ENCODE peak calls at places on chromosomes 11 and 22, in four cellular contexts. One of them, this sample, is unnamed.

GRCh38 chr11:109972181-109972715 is 120.9 kb upstream of the ZC3H12C start:
- DNase-seq in AML-193: no peak
- DNase-seq in naive thymus-derived CD8-positive, alpha-beta T cell: no peak
- DNase-seq in kidney epithelial cell: no peak
- DNase-seq in this sample: no peak

GRCh38 chr11:71454470-71455113 is 1.6 kb downstream of the NADSYN1 start:
- DNase-seq in kidney epithelial cell: no peak
- DNase-seq in AML-193: no peak
- DNase-seq in naive thymus-derived CD8-positive, alpha-beta T cell: peak; percentile 40
- DNase-seq in this sample: no peak

GRCh38 chr11:102615077-102615893 is 9.8 kb downstream of the MMP20 start:
- DNase-seq in naive thymus-derived CD8-positive, alpha-beta T cell: no peak
- DNase-seq in kidney epithelial cell: no peak
- DNase-seq in AML-193: no peak
- DNase-seq in this sample: no peak

GRCh38 chr11:75402002-75402773 is 2.9 kb downstream of the RPS3 start:
- DNase-seq in naive thymus-derived CD8-positive, alpha-beta T cell: no peak
- DNase-seq in kidney epithelial cell: no peak
- DNase-seq in AML-193: no peak
- DNase-seq in this sample: no peak

GRCh38 chr22:31088233-31088986 is 7.3 kb downstream of the SMTN start:
- DNase-seq in AML-193: no peak
- DNase-seq in naive thymus-derived CD8-positive, alpha-beta T cell: no peak
- DNase-seq in kidney epithelial cell: no peak
- DNase-seq in this sample: no peak

GRCh38 chr22:23181763-23182288 is 1.5 kb downstream of the BCR start:
- DNase-seq in kidney epithelial cell: no peak
- DNase-seq in naive thymus-derived CD8-positive, alpha-beta T cell: peak; percentile 26
- DNase-seq in AML-193: no peak
- DNase-seq in this sample: peak; percentile 23

GRCh38 chr11:121452609-121453150 is at the start of gene SORL1-AS1:
- DNase-seq in naive thymus-derived CD8-positive, alpha-beta T cell: peak; percentile 78
- DNase-seq in AML-193: peak; percentile 16
- DNase-seq in kidney epithelial cell: no peak
- DNase-seq in this sample: peak; percentile 50

GRCh38 chr11:32421992-32422391 is 13.3 kb downstream of the WT1 start:
- DNase-seq in naive thymus-derived CD8-positive, alpha-beta T cell: no peak
- DNase-seq in AML-193: no peak
- DNase-seq in kidney epithelial cell: no peak
- DNase-seq in this sample: peak; percentile 69

GRCh38 chr11:19326499-19326898 is 85.8 kb upstream of the E2F8 start:
- DNase-seq in naive thymus-derived CD8-positive, alpha-beta T cell: no peak
- DNase-seq in kidney epithelial cell: no peak
- DNase-seq in AML-193: no peak
- DNase-seq in this sample: no peak

GRCh38 chr11:8167796-8168195 is 1.0 kb downstream of the RIC3 start:
- DNase-seq in AML-193: no peak
- DNase-seq in naive thymus-derived CD8-positive, alpha-beta T cell: no peak
- DNase-seq in kidney epithelial cell: no peak
- DNase-seq in this sample: peak; percentile 3

GRCh38 chr11:8810331-8811301 is 100.4 kb upstream of the AKIP1 start:
- DNase-seq in kidney epithelial cell: no peak
- DNase-seq in naive thymus-derived CD8-positive, alpha-beta T cell: no peak
- DNase-seq in AML-193: no peak
- DNase-seq in this sample: no peak

GRCh38 chr11:23542816-23543215 is 682.5 kb upstream of the CCDC179 start:
- DNase-seq in AML-193: no peak
- DNase-seq in kidney epithelial cell: no peak
- DNase-seq in naive thymus-derived CD8-positive, alpha-beta T cell: no peak
- DNase-seq in this sample: no peak

GRCh38 chr22:27213291-27213690 is 555.9 kb downstream of the MIAT start:
- DNase-seq in naive thymus-derived CD8-positive, alpha-beta T cell: no peak
- DNase-seq in AML-193: no peak
- DNase-seq in kidney epithelial cell: no peak
- DNase-seq in this sample: no peak

GRCh38 chr11:70756341-70756740 is 358.0 kb downstream of the CTTN start:
- DNase-seq in kidney epithelial cell: no peak
- DNase-seq in AML-193: no peak
- DNase-seq in naive thymus-derived CD8-positive, alpha-beta T cell: no peak
- DNase-seq in this sample: no peak

GRCh38 chr22:49827853-49828598 is at the start of gene BRD1:
- DNase-seq in naive thymus-derived CD8-positive, alpha-beta T cell: peak; percentile 58
- DNase-seq in kidney epithelial cell: no peak
- DNase-seq in AML-193: peak; percentile 10
- DNase-seq in this sample: peak; percentile 78

GRCh38 chr22:21106000-21106399 is 60.3 kb downstream of the LRRC74B start:
- DNase-seq in kidney epithelial cell: no peak
- DNase-seq in AML-193: no peak
- DNase-seq in naive thymus-derived CD8-positive, alpha-beta T cell: no peak
- DNase-seq in this sample: no peak

GRCh38 chr11:31761636-31762035 is 49.5 kb downstream of the PAX6 start:
- DNase-seq in kidney epithelial cell: no peak
- DNase-seq in naive thymus-derived CD8-positive, alpha-beta T cell: no peak
- DNase-seq in AML-193: no peak
- DNase-seq in this sample: no peak

GRCh38 chr22:35697142-35697541 is 20.5 kb upstream of the APOL5 start:
- DNase-seq in naive thymus-derived CD8-positive, alpha-beta T cell: peak; percentile 42
- DNase-seq in AML-193: no peak
- DNase-seq in kidney epithelial cell: no peak
- DNase-seq in this sample: no peak

GRCh38 chr11:133894956-133895549 is 49.7 kb upstream of the SPATA19 start:
- DNase-seq in kidney epithelial cell: no peak
- DNase-seq in AML-193: no peak
- DNase-seq in naive thymus-derived CD8-positive, alpha-beta T cell: no peak
- DNase-seq in this sample: no peak

GRCh38 chr11:12287009-12287373 is 90.4 kb upstream of the PARVA start:
- DNase-seq in kidney epithelial cell: peak; percentile 89
- DNase-seq in AML-193: no peak
- DNase-seq in naive thymus-derived CD8-positive, alpha-beta T cell: no peak
- DNase-seq in this sample: no peak

This sample was measured in NB4.